ENCODE peak calls at places on chromosomes 16 and 17, in six cellular contexts. K is hepatocyte; N is GM19239; D is activated CD4-positive, alpha-beta T cell treated with anti-CD3 and anti-CD28 coated beads for 24 hours; L is NCI-H345; S is tibial artery. W is an unnamed sample.

GRCh38 chr17:80005360-80006338 is 30.0 kb downstream of the TBC1D16 start:
- DNase-seq in D (peak), L (peak), K (peak), S (no peak), N (peak), W (no peak)

GRCh38 chr16:51839697-51840462 is 688.8 kb upstream of the SALL1 start:
- DNase-seq in N (no peak), S (no peak), D (no peak), K (no peak), L (no peak), W (no peak)

GRCh38 chr16:75929056-75929455 is 202.8 kb upstream of the CPHXL start:
- DNase-seq in S (no peak), K (no peak), N (no peak), L (no peak), D (no peak), W (no peak)

GRCh38 chr17:50356418-50356817 is 10.5 kb downstream of the XYLT2 start:
- DNase-seq in D (no peak), S (no peak), L (no peak), N (no peak), K (no peak), W (no peak)

GRCh38 chr16:86033016-86033474 is 134.1 kb downstream of the IRF8 start:
- DNase-seq in S (peak), K (no peak), L (no peak), D (no peak), N (no peak), W (no peak)

GRCh38 chr17:8161289-8162231 is 1.2 kb downstream of the VAMP2 start:
- DNase-seq in L (no peak), S (no peak), N (no peak), K (no peak), D (no peak), W (no peak)

GRCh38 chr17:46768540-46768870 is 50.0 kb downstream of the WNT3 start:
- DNase-seq in K (no peak), L (no peak), S (no peak), N (no peak), D (no peak), W (no peak)

GRCh38 chr17:35089846-35090193 is 26.3 kb upstream of the RFFL start:
- DNase-seq in K (peak), D (peak), S (no peak), N (no peak), L (no peak), W (no peak)

GRCh38 chr17:22310717-22311686 is 618.7 kb downstream of the KCNJ18 start:
- DNase-seq in S (no peak), D (no peak), K (no peak), L (no peak), N (no peak), W (no peak)

GRCh38 chr17:77247609-77248008 is 106.8 kb downstream of the SEC14L1 start:
- DNase-seq in S (no peak), N (no peak), K (no peak), D (no peak), L (no peak), W (no peak)

GRCh38 chr16:3266873-3267537 is 10.6 kb upstream of the MEFV start:
- DNase-seq in N (no peak), L (peak), S (no peak), K (peak), D (no peak), W (no peak)

GRCh38 chr17:43169561-43170139 is 1.4 kb upstream of the NBR1 start:
- DNase-seq in S (peak), L (no peak), K (peak), D (peak), N (no peak), W (no peak)

GRCh38 chr16:65375651-65376050 is 253.8 kb upstream of the CDH11 start:
- DNase-seq in S (no peak), K (no peak), L (no peak), D (no peak), N (no peak), W (no peak)

GRCh38 chr17:65633988-65634387 is 72.5 kb upstream of the AXIN2 start:
- DNase-seq in D (no peak), S (no peak), N (no peak), L (peak), K (no peak), W (no peak)

GRCh38 chr16:89669755-89670154 is 12.1 kb downstream of the SPATA33 start:
- DNase-seq in L (no peak), K (no peak), S (no peak), N (no peak), D (no peak), W (no peak)

GRCh38 chr17:19874256-19874655 is 6.5 kb upstream of the ULK2 start:
- DNase-seq in D (no peak), L (no peak), N (no peak), K (no peak), S (no peak), W (no peak)

GRCh38 chr17:78324391-78325075 is 35.3 kb downstream of the SOCS3 start:
- DNase-seq in L (no peak), D (no peak), K (peak), N (no peak), S (peak), W (no peak)

GRCh38 chr17:40803617-40804082 is 3.9 kb upstream of the KRT28 start:
- DNase-seq in L (peak), N (peak), K (peak), S (peak), D (peak), W (no peak)

GRCh38 chr17:38636054-38636453 is 30.3 kb upstream of the SRCIN1 start:
- DNase-seq in L (no peak), N (no peak), D (no peak), K (no peak), S (no peak), W (no peak)

GRCh38 chr16:9495824-9496223 is 404.4 kb downstream of the HAPSTR1 start:
- DNase-seq in L (no peak), D (no peak), N (no peak), K (no peak), S (no peak), W (no peak)

GRCh38 chr17:1109606-1110523 is 69.9 kb downstream of the ABR start:
- DNase-seq in S (no peak), D (peak), N (no peak), L (no peak), K (peak), W (no peak)

GRCh38 chr16:70770291-70770967 is 30.5 kb downstream of the VAC14 start:
- DNase-seq in N (no peak), K (no peak), D (no peak), S (no peak), L (no peak), W (no peak)

GRCh38 chr17:248337-249235 is 67.1 kb upstream of the DOC2B start:
- DNase-seq in D (no peak), N (no peak), L (no peak), K (no peak), S (no peak), W (no peak)

GRCh38 chr17:18066866-18067265 is 20.9 kb upstream of the DRG2 start:
- DNase-seq in S (no peak), N (no peak), K (no peak), D (no peak), L (no peak), W (no peak)

GRCh38 chr17:50184611-50185398 is 16.6 kb downstream of the COL1A1 start:
- DNase-seq in L (no peak), N (no peak), K (no peak), S (peak), D (no peak), W (no peak)

GRCh38 chr16:84513111-84514065 is 8.9 kb upstream of the MEAK7 start:
- DNase-seq in D (no peak), L (no peak), K (peak), N (no peak), S (peak), W (no peak)

GRCh38 chr16:58088116-58088515 is 41.1 kb downstream of the CFAP20 start:
- DNase-seq in D (no peak), S (no peak), L (no peak), N (no peak), K (no peak), W (no peak)

GRCh38 chr16:70453891-70454220 is 539 bp upstream of the FCSK start:
- DNase-seq in D (no peak), L (peak), N (no peak), S (no peak), K (peak), W (no peak)

GRCh38 chr16:35749253-35750141 is 2290.1 kb downstream of the TP53TG3F start:
- DNase-seq in N (no peak), D (no peak), K (no peak), L (no peak), S (no peak), W (no peak)

GRCh38 chr16:55651841-55652824 is 3.7 kb upstream of the SLC6A2 start:
- DNase-seq in S (no peak), N (no peak), K (no peak), L (no peak), D (no peak), W (no peak)

GRCh38 chr16:51994597-51994996 is 552.3 kb downstream of the TOX3 start:
- DNase-seq in K (peak), N (no peak), S (no peak), L (peak), D (no peak), W (no peak)